ENCODE peak calls at places on chromosomes 4 and X, in six cellular contexts. G is AG20443, J is cardiac fibroblast, D is H9, T is AG08396, Z is T-cell. K is an unnamed sample.

GRCh38 chrX:124791492-124792095 is 445.2 kb downstream of the SH2D1A start:
- DNase-seq in G (no peak), J (no peak), D (no peak), T (no peak), Z (no peak), K (no peak)

GRCh38 chr4:187632260-187633010 is 363.1 kb upstream of the ZFP42 start:
- DNase-seq in G (no peak), J (no peak), D (no peak), T (no peak), Z (no peak), K (no peak)

GRCh38 chr4:53693408-53693807 is 102.1 kb upstream of the LNX1 start:
- DNase-seq in G (no peak), J (no peak), D (no peak), T (no peak), Z (no peak), K (no peak)

GRCh38 chrX:40514376-40514775 is 66.4 kb upstream of the ATP6AP2 start:
- DNase-seq in G (no peak), J (no peak), D (no peak), T (no peak), Z (no peak), K (no peak)

GRCh38 chrX:155086202-155086840 is 15.0 kb downstream of the BRCC3 start:
- DNase-seq in G (peak), J (peak), D (peak), T (no peak), Z (peak), K (no peak)

GRCh38 chrX:71994601-71995000 is 84.0 kb downstream of the NHSL2 start:
- DNase-seq in G (no peak), J (no peak), D (no peak), T (no peak), Z (no peak), K (no peak)

GRCh38 chr4:172985552-172985951 is 183.1 kb upstream of the GALNT7 start:
- DNase-seq in G (no peak), J (no peak), D (no peak), T (no peak), Z (no peak), K (no peak)

GRCh38 chrX:78532363-78532762 is 126.8 kb downstream of the RTL3 start:
- DNase-seq in G (no peak), J (no peak), D (no peak), T (no peak), Z (no peak), K (no peak)

GRCh38 chrX:12978205-12979010 is 3.5 kb downstream of the TMSB4X start:
- DNase-seq in G (peak), J (peak), D (peak), T (peak), Z (peak), K (peak)

GRCh38 chrX:19740744-19741143 is 146.7 kb downstream of the SH3KBP1 start:
- DNase-seq in G (no peak), J (no peak), D (no peak), T (no peak), Z (no peak), K (no peak)

GRCh38 chrX:112628288-112628687 is 51.5 kb downstream of the LHFPL1 start:
- DNase-seq in G (no peak), J (no peak), D (no peak), T (no peak), Z (no peak), K (no peak)

GRCh38 chr4:77600521-77601451 is 4.8 kb upstream of the CXCL13 start:
- DNase-seq in G (peak), J (peak), D (peak), T (peak), Z (peak), K (no peak)

GRCh38 chrX:49063715-49064114 is 4.9 kb downstream of the CCDC120 start:
- DNase-seq in G (no peak), J (no peak), D (no peak), T (no peak), Z (no peak), K (no peak)

GRCh38 chr4:169398294-169398693 is 127.5 kb upstream of the SH3RF1 start:
- DNase-seq in G (peak), J (peak), D (no peak), T (peak), Z (no peak), K (no peak)

GRCh38 chrX:48493890-48494364 is 14.9 kb upstream of the PORCN start:
- DNase-seq in G (peak), J (peak), D (peak), T (no peak), Z (no peak), K (no peak)

GRCh38 chr4:3209551-3210325 is 39.2 kb upstream of the MSANTD1 start:
- DNase-seq in G (no peak), J (no peak), D (no peak), T (no peak), Z (no peak), K (no peak)

GRCh38 chrX:135480076-135480475 is 40.4 kb upstream of the INTS6L start:
- DNase-seq in G (no peak), J (no peak), D (no peak), T (no peak), Z (no peak), K (no peak)